ENCODE peak calls at places on chromosomes 6 and 20, in four cellular contexts. Z is heart left ventricle, Q is bronchial epithelial cell, A is SJSA1. T is an unnamed sample.

GRCh38 chr6:142570221-142570671 is 268.4 kb downstream of the ADGRG6 start:
- DNase-seq in Q (peak; percentile 89), A (no peak), Z (no peak), T (peak; percentile 47)

GRCh38 chr6:19552588-19552987 is 284.6 kb upstream of the ID4 start:
- DNase-seq in A (no peak), Z (no peak), Q (no peak), T (no peak)

GRCh38 chr20:56710577-56711465 is 81.7 kb downstream of the TFAP2C start:
- DNase-seq in Q (peak; percentile 87), Z (no peak), A (no peak), T (no peak)

GRCh38 chr6:122284848-122285247 is 114.6 kb upstream of the HSF2 start:
- DNase-seq in Q (no peak), Z (no peak), A (no peak), T (no peak)

GRCh38 chr6:149545258-149545753 is 537 bp downstream of the PPIL4 start:
- DNase-seq in Z (peak; percentile 35), Q (peak; percentile 38), A (peak; percentile 71), T (peak; percentile 77)

GRCh38 chr6:158008894-158009891 is 27.5 kb downstream of the SYNJ2 start:
- DNase-seq in A (peak; percentile 63), Z (peak; percentile 78), Q (no peak), T (peak; percentile 93)

GRCh38 chr6:128204621-128205020 is 303.8 kb upstream of the THEMIS start:
- DNase-seq in Q (no peak), A (no peak), Z (no peak), T (peak; percentile 19)

GRCh38 chr6:118709859-118710350 is 58.5 kb upstream of the CEP85L start:
- DNase-seq in Z (no peak), A (no peak), Q (peak; percentile 88), T (peak; percentile 66)

GRCh38 chr6:130624046-130624445 is 203.2 kb upstream of the SMLR1 start:
- DNase-seq in A (no peak), Z (no peak), Q (no peak), T (no peak)

GRCh38 chr6:41027799-41028617 is 11.0 kb downstream of the UNC5CL start:
- DNase-seq in Z (peak; percentile 85), Q (peak; percentile 60), A (peak; percentile 73), T (peak; percentile 70)

GRCh38 chr6:90088009-90088408 is 193.7 kb downstream of the GJA10 start:
- DNase-seq in Z (no peak), A (no peak), Q (peak; percentile 100), T (peak; percentile 74)

GRCh38 chr6:12032783-12033573 is 20.9 kb downstream of the HIVEP1 start:
- DNase-seq in Z (no peak), Q (no peak), A (no peak), T (no peak)

GRCh38 chr6:79544299-79544927 is 7.2 kb upstream of the LCA5 start:
- DNase-seq in Z (no peak), Q (no peak), A (no peak), T (peak; percentile 76)

GRCh38 chr6:79543411-79543810 is 6.2 kb upstream of the LCA5 start:
- DNase-seq in A (no peak), Z (no peak), Q (no peak), T (no peak)

GRCh38 chr6:79546186-79546585 is 9.0 kb upstream of the LCA5 start:
- DNase-seq in A (no peak), Z (no peak), Q (peak; percentile 11), T (peak; percentile 46)

GRCh38 chr6:79544939-79545450 is 7.8 kb upstream of the LCA5 start:
- DNase-seq in Z (peak; percentile 82), A (peak; percentile 95), Q (peak; percentile 100), T (peak; percentile 99)

GRCh38 chr6:79543886-79544285 is 6.7 kb upstream of the LCA5 start:
- DNase-seq in Z (no peak), A (no peak), Q (no peak), T (no peak)
- H3K4me3 ChIP-seq in Z (no peak overlapping the region), A (no peak overlapping the region), Q (no peak overlapping the region), T (no peak overlapping the region)

GRCh38 chr6:27293436-27294152 is 18.5 kb downstream of the POM121L2 start:
- DNase-seq in Z (no peak), A (no peak), Q (peak; percentile 75), T (peak; percentile 57)

GRCh38 chr6:27294409-27294808 is 17.7 kb downstream of the POM121L2 start:
- DNase-seq in Z (no peak), Q (no peak), A (no peak), T (no peak)

GRCh38 chr6:27297484-27297856 is 14.6 kb downstream of the POM121L2 start:
- DNase-seq in Z (no peak), Q (no peak), A (no peak), T (no peak)

GRCh38 chr6:27296106-27296783 is 15.8 kb downstream of the POM121L2 start:
- DNase-seq in Z (no peak), A (no peak), Q (peak; percentile 38), T (peak; percentile 58)

DNA sequence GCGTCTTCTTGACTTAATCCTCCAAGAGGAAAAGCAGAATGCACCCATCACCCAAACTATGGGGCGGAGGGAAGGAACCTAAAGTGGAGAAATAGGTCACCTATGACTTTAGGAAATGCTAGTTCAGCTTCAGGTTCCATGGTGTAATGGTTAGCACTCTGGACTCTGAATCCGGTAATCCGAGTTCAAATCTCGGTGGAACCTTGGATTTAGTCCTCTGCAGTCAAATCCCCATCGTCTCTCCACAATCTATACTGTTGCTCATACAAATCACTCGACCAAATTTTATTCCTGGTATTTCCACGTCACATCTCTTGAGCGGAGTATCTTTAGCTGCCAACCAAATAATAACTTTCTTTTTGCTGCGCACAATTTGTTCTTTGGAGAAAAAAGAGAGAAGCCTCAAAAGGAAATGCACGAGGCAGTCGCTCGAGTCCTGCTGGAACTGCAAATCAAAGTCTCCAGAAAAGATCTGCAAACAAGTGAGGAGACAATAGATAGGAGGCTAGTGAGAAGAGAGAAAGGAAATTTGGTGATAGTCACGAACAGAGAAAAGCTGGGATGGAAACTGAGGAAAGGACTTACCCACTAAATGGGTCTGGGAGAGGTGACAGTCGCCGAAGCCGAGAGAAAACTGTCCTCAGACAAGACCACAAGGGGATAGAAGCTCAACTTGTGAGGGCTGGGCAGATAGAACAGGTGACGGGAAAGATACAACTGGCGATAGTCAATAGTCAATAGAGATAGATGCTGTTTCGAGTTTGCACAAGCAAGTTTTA is 16.6 kb downstream of the POM121L2 start:
- DNase-seq in Q (peak; percentile 81), Z (no peak), A (no peak), T (peak; percentile 94)
- H3K4me3 ChIP-seq in Q (peak overlapping the region; percentile 43), Z (no peak overlapping the region), A (no peak overlapping the region), T (peak overlapping the region; percentile 45)

GRCh38 chr6:170023620-170024521 is 267.0 kb downstream of the DLL1 start:
- DNase-seq in A (no peak), Z (peak; percentile 57), Q (no peak), T (no peak)
- H3K4me3 ChIP-seq in A (no peak overlapping the region), Z (peak overlapping the region; percentile 28), Q (no peak overlapping the region), T (no peak overlapping the region)

GRCh38 chr6:139985236-139985815 is 610.9 kb upstream of the CITED2 start:
- DNase-seq in A (no peak), Q (no peak), Z (no peak), T (no peak)

GRCh38 chr6:139987091-139987490 is 612.6 kb upstream of the CITED2 start:
- DNase-seq in A (no peak), Q (no peak), Z (no peak), T (no peak)

GRCh38 chr6:139990865-139991264 is 616.4 kb upstream of the CITED2 start:
- DNase-seq in A (no peak), Z (peak; percentile 25), Q (no peak), T (peak; percentile 86)

GRCh38 chr6:139988702-139989101 is 614.3 kb upstream of the CITED2 start:
- DNase-seq in Q (no peak), A (no peak), Z (no peak), T (no peak)

GRCh38 chr6:139990287-139990686 is 615.8 kb upstream of the CITED2 start:
- DNase-seq in Z (no peak), A (no peak), Q (no peak), T (peak; percentile 64)
- H3K4me3 ChIP-seq in Z (no peak overlapping the region), A (no peak overlapping the region), Q (no peak overlapping the region), T (no peak overlapping the region)

GRCh38 chr6:71419954-71420692 is 131.5 kb downstream of the OGFRL1 start:
- DNase-seq in Q (no peak), A (peak; percentile 56), Z (peak; percentile 62), T (peak; percentile 41)
- H3K4me3 ChIP-seq in Q (peak overlapping the region; percentile 95), A (peak overlapping the region; percentile 94), Z (peak overlapping the region; percentile 88), T (peak overlapping the region; percentile 83)

GRCh38 chr20:38805502-38805957 is at the start of gene PPP1R16B:
- DNase-seq in Z (peak; percentile 62), A (no peak), Q (no peak), T (no peak)

GRCh38 chr20:38805958-38806854 is 709 bp downstream of the PPP1R16B start:
- DNase-seq in Q (no peak), Z (no peak), A (no peak), T (no peak)

GRCh38 chr20:38806855-38807655 is 1.6 kb downstream of the PPP1R16B start:
- DNase-seq in Z (no peak), A (no peak), Q (no peak), T (no peak)

GRCh38 chr20:38804243-38804642 is 1.3 kb upstream of the PPP1R16B start:
- DNase-seq in Q (no peak), A (no peak), Z (no peak), T (no peak)

DNA sequence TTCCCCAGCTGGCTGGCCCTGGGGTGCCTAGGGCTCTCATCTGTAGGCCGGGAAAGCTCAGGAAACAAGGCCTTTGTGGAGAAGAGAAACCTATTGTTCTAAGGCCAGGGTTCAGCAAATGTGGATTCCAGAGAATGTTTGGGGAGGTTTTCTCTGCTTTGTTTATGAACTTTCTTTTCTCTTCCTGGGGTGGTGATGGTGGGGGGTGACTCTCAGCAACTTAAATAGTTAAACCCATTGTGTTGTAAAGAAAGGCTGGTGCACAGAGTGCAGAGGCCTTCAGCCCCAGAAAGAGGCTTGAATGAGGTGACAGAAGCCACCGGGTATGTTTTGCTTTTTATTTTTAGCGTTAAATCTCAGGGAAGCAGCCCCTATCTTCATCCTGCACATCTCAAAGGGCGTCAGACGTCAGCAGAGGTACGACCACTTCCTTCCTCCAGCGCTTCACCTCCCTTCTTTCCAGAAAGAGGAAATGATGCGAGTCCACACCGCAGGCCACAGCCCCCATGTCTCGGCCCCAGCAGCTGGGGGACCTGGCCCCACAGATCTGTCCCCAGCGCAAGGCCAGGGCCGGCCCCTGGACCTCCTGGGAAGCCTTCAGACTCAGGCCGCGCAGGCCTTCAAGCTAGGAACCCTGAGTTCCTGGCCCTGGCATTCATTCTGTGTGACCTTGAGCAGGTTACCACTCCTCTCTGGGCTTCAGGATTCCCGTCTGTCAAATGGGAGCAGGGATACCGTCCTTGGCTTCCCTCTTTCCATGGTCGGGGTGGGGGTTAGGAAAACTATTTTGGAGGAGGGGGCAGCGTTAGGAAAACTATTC is 605 bp upstream of the PPP1R16B start:
- DNase-seq in Z (no peak), Q (no peak), A (no peak), T (peak; percentile 21)
- H3K4me3 ChIP-seq in Z (peak overlapping the region; percentile 70), Q (no peak overlapping the region), A (no peak overlapping the region), T (peak overlapping the region; percentile 52)

GRCh38 chr20:23046431-23046830 is 3.0 kb downstream of the THBD start:
- DNase-seq in A (no peak), Z (no peak), Q (no peak), T (no peak)
- H3K4me3 ChIP-seq in A (no peak overlapping the region), Z (peak overlapping the region; percentile 72), Q (peak overlapping the region; percentile 63), T (no peak overlapping the region)

DNA sequence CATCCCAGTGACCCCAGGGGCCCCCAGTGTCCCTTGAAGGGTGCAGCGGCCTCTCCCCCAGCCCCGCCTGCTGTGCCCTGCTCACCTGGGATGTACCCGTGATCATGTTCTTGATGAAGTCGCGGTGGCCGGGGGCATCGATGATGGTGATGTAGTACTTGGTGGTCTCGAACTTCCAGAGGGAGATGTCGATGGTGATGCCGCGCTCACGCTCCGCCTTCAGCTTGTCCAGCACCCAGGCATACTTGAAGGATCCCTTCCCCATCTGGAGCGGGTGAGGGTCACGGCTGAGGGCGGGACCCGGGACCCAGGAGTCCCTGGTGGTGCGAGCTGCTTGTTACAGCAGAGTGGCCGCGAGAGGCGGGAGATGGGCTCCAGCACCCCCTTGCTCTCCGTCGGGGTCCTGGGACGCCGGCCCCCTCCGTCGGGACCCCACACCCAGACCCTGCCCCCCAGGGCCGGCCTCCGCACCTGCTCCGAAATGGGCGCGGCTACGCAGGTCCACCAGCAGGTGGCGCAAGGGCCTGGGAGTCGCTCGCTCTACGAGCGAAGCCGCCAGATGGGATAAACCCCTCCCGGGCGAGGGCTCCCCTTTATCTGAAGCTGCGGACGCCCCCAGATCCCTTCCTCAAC is 3.0 kb downstream of the EEF1A2 start:
- DNase-seq in A (peak; percentile 71), Z (peak; percentile 79), Q (peak; percentile 22), T (peak; percentile 57)
- H3K4me3 ChIP-seq in A (no peak overlapping the region), Z (peak overlapping the region; percentile 63), Q (no peak overlapping the region), T (peak overlapping the region; percentile 23)

T was measured in cardiac fibroblast.